ENCODE peak calls at places on chromosomes 2 and 18, in five cellular contexts. P is cardiac fibroblast, N is AG09309, V is left lung, G is AG10803. B is an unnamed sample.

GRCh38 chr18:79537758-79538157 is 141.8 kb upstream of the CTDP1 start:
- DNase-seq in P (no peak), N (no peak), V (no peak), G (no peak), B (no peak)

GRCh38 chr2:98487806-98488189 is 43.1 kb downstream of the INPP4A start:
- DNase-seq in P (peak), N (no peak), V (no peak), G (no peak), B (no peak)

GRCh38 chr2:112724611-112725525 is 4.0 kb downstream of the NT5DC4 start:
- DNase-seq in P (no peak), N (no peak), V (peak), G (no peak), B (no peak)

GRCh38 chr2:8242734-8243133 is 439.1 kb upstream of the ID2 start:
- DNase-seq in P (peak), N (no peak), V (no peak), G (peak), B (no peak)

GRCh38 chr2:152309352-152310214 is 25.4 kb upstream of the FMNL2 start:
- DNase-seq in P (no peak), N (no peak), V (no peak), G (no peak), B (no peak)

GRCh38 chr2:207676827-207677354 is 34.5 kb upstream of the CCNYL1 start:
- DNase-seq in P (peak), N (peak), V (no peak), G (peak), B (peak)

GRCh38 chr2:71299507-71299906 is 32.1 kb upstream of the ZNF638 start:
- DNase-seq in P (peak), N (no peak), V (no peak), G (peak), B (peak)

GRCh38 chr2:175251425-175252041 is 70.0 kb upstream of the ATP5MC3 start:
- DNase-seq in P (peak), N (peak), V (no peak), G (peak), B (peak)

GRCh38 chr2:212646698-212647097 is 108.1 kb upstream of the ERBB4 start:
- DNase-seq in P (peak), N (peak), V (no peak), G (peak), B (peak)

GRCh38 chr2:136056077-136056688 is 61.8 kb downstream of the CXCR4 start:
- DNase-seq in P (no peak), N (no peak), V (no peak), G (no peak), B (no peak)

GRCh38 chr2:150495993-150496627 is 8.6 kb upstream of the RND3 start:
- DNase-seq in P (peak), N (peak), V (no peak), G (peak), B (peak)

GRCh38 chr2:203811491-203812221 is 55.9 kb upstream of the CTLA4 start:
- DNase-seq in P (peak), N (peak), V (peak), G (peak), B (peak)

GRCh38 chr2:5695641-5696350 is 3.6 kb downstream of the SOX11 start:
- DNase-seq in P (peak), N (no peak), V (peak), G (peak), B (no peak)

GRCh38 chr2:88281302-88282217 is 111.4 kb downstream of the THNSL2 start:
- DNase-seq in P (no peak), N (no peak), V (no peak), G (no peak), B (no peak)

GRCh38 chr18:78641689-78642231 is 337.9 kb upstream of the SALL3 start:
- DNase-seq in P (no peak), N (no peak), V (no peak), G (no peak), B (no peak)

GRCh38 chr18:79405781-79406575 is 10.2 kb downstream of the NFATC1 start:
- DNase-seq in P (no peak), N (no peak), V (peak), G (no peak), B (no peak)

GRCh38 chr2:2896011-2896410 is 481.6 kb downstream of the EIPR1 start:
- DNase-seq in P (no peak), N (no peak), V (no peak), G (no peak), B (no peak)

GRCh38 chr2:182784777-182785176 is 68.7 kb downstream of the DNAJC10 start:
- DNase-seq in P (peak), N (peak), V (no peak), G (peak), B (peak)

GRCh38 chr2:172556284-172557033 is 569 bp downstream of the PDK1 start:
- DNase-seq in P (peak), N (peak), V (peak), G (peak), B (peak)

GRCh38 chr2:222878877-222879601 is 18.2 kb downstream of the ACSL3 start:
- DNase-seq in P (peak), N (no peak), V (no peak), G (peak), B (peak)

GRCh38 chr18:58525517-58525916 is 103.4 kb downstream of the ALPK2 start:
- DNase-seq in P (no peak), N (peak), V (no peak), G (peak), B (no peak)

GRCh38 chr2:126506786-126507185 is 149.2 kb upstream of the GYPC start:
- DNase-seq in P (no peak), N (no peak), V (no peak), G (no peak), B (no peak)

GRCh38 chr18:12307871-12308385 is at the start of gene TUBB6:
- DNase-seq in P (peak), N (no peak), V (peak), G (peak), B (peak)

GRCh38 chr18:70454705-70455322 is 166.0 kb downstream of the SOCS6 start:
- DNase-seq in P (peak), N (no peak), V (no peak), G (peak), B (peak)

GRCh38 chr2:30178618-30179404 is 32.0 kb downstream of the YPEL5 start:
- DNase-seq in P (peak), N (no peak), V (no peak), G (peak), B (peak)

GRCh38 chr2:40257812-40258457 is 194.0 kb downstream of the SLC8A1 start:
- DNase-seq in P (no peak), N (no peak), V (no peak), G (no peak), B (no peak)

GRCh38 chr2:130911482-130911881 is 74.8 kb downstream of the ARHGEF4 start:
- DNase-seq in P (no peak), N (no peak), V (no peak), G (no peak), B (no peak)

GRCh38 chr2:8572712-8573233 is 109.1 kb upstream of the ID2 start:
- DNase-seq in P (no peak), N (no peak), V (no peak), G (no peak), B (no peak)

GRCh38 chr2:64394174-64394573 is 59.8 kb upstream of the LGALSL start:
- DNase-seq in P (no peak), N (no peak), V (no peak), G (no peak), B (no peak)

GRCh38 chr18:56162871-56163270 is 475.5 kb downstream of the TXNL1 start:
- DNase-seq in P (peak), N (no peak), V (no peak), G (peak), B (peak)

GRCh38 chr18:30177056-30177455 is 865.5 kb downstream of the DSC3 start:
- DNase-seq in P (peak), N (no peak), V (no peak), G (peak), B (peak)

GRCh38 chr18:3114456-3114855 is 101.5 kb upstream of the LPIN2 start:
- DNase-seq in P (no peak), N (no peak), V (no peak), G (no peak), B (peak)

GRCh38 chr18:55478301-55478660 is 109.7 kb downstream of the TCF4 start:
- DNase-seq in P (peak), N (no peak), V (no peak), G (peak), B (peak)

GRCh38 chr2:26576565-26577441 is 64.4 kb downstream of the CIB4 start:
- DNase-seq in P (no peak), N (no peak), V (peak), G (no peak), B (no peak)

GRCh38 chr18:71001597-71001996 is 712.8 kb downstream of the SOCS6 start:
- DNase-seq in P (no peak), N (no peak), V (no peak), G (no peak), B (no peak)

GRCh38 chr18:69948919-69949537 is 1.4 kb upstream of the CD226 start:
- DNase-seq in P (peak), N (no peak), V (no peak), G (no peak), B (peak)

GRCh38 chr2:230668184-230668938 is 44.3 kb upstream of the CAB39 start:
- DNase-seq in P (no peak), N (no peak), V (peak), G (no peak), B (peak)

GRCh38 chr2:28347596-28347995 is 45.1 kb upstream of the FOSL2 start:
- DNase-seq in P (no peak), N (no peak), V (no peak), G (no peak), B (no peak)

GRCh38 chr2:126837926-126838717 is 60.6 kb upstream of the TEX51 start:
- DNase-seq in P (no peak), N (no peak), V (no peak), G (no peak), B (no peak)

GRCh38 chr2:9497017-9497416 is 22.7 kb downstream of the IAH1 start:
- DNase-seq in P (no peak), N (no peak), V (no peak), G (no peak), B (no peak)

GRCh38 chr2:215729985-215730620 is 283.2 kb downstream of the MREG start:
- DNase-seq in P (no peak), N (no peak), V (no peak), G (no peak), B (no peak)

GRCh38 chr2:215726070-215726469 is 287.3 kb downstream of the MREG start:
- DNase-seq in P (no peak), N (no peak), V (no peak), G (no peak), B (no peak)

GRCh38 chr2:215727507-215728503 is 285.5 kb downstream of the MREG start:
- DNase-seq in P (peak), N (no peak), V (no peak), G (peak), B (peak)

GRCh38 chr2:215731108-215731507 is 282.2 kb downstream of the MREG start:
- DNase-seq in P (no peak), N (no peak), V (no peak), G (no peak), B (no peak)

DNA sequence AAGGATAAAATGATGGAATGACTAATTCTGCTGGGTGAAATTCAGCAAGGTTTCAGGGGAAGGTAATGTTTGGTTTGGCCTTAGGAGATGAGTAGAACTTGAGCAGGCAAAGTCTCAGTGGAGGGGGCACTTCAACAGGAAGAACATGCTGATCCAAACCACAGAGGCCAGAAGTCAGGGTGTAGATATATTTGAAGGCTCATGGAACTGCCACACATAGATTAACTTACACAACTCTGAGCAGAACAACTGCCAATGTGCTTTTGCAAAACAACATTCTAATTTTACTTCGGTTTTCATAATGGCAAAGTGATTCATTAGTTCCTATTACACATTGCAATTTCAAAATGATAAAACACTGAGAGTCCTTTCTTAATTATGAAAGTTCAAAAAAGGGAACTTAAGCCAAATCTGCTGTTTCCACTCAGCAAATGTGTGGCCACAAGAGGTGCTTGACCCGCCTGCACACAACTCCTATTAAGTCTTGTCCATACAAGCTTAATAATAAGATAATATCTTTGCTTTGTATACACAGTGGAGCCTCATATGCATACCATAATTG is 284.8 kb downstream of the MREG start:
- DNase-seq in P (peak), N (peak), V (no peak), G (peak), B (peak)
- TF ChIP-seq CTCF in P (peak), N (no peak), V (no peak), G (peak), B (no peak)

GRCh38 chr2:23545391-23545790 is 160.4 kb downstream of the KLHL29 start:
- DNase-seq in P (peak), N (no peak), V (peak), G (peak), B (peak)
- H3K4me3 ChIP-seq in P (no peak), N (no peak), V (no peak), G (no peak), B (no peak)

DNA sequence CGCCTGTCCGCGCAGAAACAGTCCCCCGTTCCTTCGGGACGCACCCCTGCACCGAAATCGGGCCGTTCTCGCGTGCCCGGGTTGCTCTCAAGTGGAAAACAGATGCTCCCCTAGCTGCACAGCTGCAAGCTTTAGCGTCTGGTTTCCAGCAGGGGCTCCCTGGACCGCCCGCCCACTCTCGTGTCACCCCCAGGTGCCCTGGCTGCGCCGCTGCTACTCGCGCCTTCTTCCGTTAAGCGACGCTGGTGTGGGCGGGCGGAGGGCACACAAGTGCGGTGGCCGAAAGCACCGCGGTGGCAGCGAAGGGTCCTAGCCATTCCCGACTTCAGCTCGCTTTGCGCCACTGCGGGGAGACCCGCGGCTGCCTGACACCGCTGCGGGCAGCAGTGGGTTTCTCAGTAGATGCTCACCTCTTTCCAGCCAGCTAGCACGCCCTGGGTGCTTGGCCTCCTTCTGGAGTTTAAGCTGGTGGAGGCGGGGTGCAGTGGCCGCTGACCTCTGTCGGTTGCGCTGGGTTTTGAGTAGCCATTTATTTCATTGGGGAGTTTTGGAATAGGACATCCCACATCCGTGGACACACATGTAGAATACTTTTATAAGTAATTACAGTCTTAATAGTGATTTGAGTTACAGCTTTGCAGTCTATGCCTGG is 806 bp downstream of the ZNF407 start:
- DNase-seq in P (peak), N (no peak), V (peak), G (peak), B (peak)
- TF ChIP-seq CTCF in P (peak), N (no peak), V (no peak), G (peak), B (peak)

GRCh38 chr2:161245237-161245505 is 63.1 kb upstream of the PSMD14 start:
- DNase-seq in P (no peak), N (no peak), V (no peak), G (no peak), B (no peak)
- H3K4me3 ChIP-seq in P (no peak), N (no peak), V (peak), G (no peak), B (no peak)

GRCh38 chr2:149100739-149101699 is 62.5 kb downstream of the LYPD6B start:
- DNase-seq in P (no peak), N (no peak), V (no peak), G (peak), B (no peak)

GRCh38 chr2:149094217-149095015 is 55.9 kb downstream of the LYPD6B start:
- DNase-seq in P (no peak), N (peak), V (no peak), G (peak), B (peak)

GRCh38 chr2:149098722-149099121 is 60.2 kb downstream of the LYPD6B start:
- DNase-seq in P (peak), N (peak), V (no peak), G (peak), B (peak)

GRCh38 chr2:149101818-149102217 is 63.3 kb downstream of the LYPD6B start:
- DNase-seq in P (no peak), N (no peak), V (no peak), G (no peak), B (no peak)

GRCh38 chr2:149099298-149099697 is 60.8 kb downstream of the LYPD6B start:
- DNase-seq in P (no peak), N (no peak), V (no peak), G (no peak), B (no peak)
- TF ChIP-seq CTCF in P (no peak), N (no peak), V (no peak), G (peak), B (no peak)

GRCh38 chr18:77016936-77017335 is 115.6 kb downstream of the MBP start:
- DNase-seq in P (no peak), N (no peak), V (no peak), G (no peak), B (no peak)
- H3K4me3 ChIP-seq in P (no peak), N (no peak), V (no peak), G (no peak), B (no peak)